ENCODE peak calls at places on chromosomes 7 and 10, in eight cellular contexts. L, R, C, U, W, B, I and G are unnamed samples.

GRCh38 chr10:79111846-79112614 is 43.3 kb downstream of the ZMIZ1 start:
- DNase-seq in L (no peak), R (no peak), C (no peak), U (no peak), W (no peak), B (no peak), I (no peak), G (no peak)

GRCh38 chr10:88536437-88536836 is 46.7 kb downstream of the RNLS start:
- DNase-seq in L (no peak), R (no peak), C (no peak), U (no peak), W (no peak), B (no peak), I (no peak), G (no peak)

GRCh38 chr10:122588381-122588780 is 27.8 kb downstream of the DMBT1 start:
- DNase-seq in L (no peak), R (no peak), C (no peak), U (no peak), W (no peak), B (no peak), I (no peak), G (no peak)

GRCh38 chr7:107742678-107743566 is 1.0 kb upstream of the CBLL1 start:
- DNase-seq in L (peak), R (no peak), C (peak), U (no peak), W (peak), B (no peak), I (no peak), G (no peak)

GRCh38 chr7:29138588-29138987 is 7.7 kb downstream of the CPVL start:
- DNase-seq in L (no peak), R (no peak), C (no peak), U (no peak), W (no peak), B (no peak), I (no peak), G (no peak)

GRCh38 chr7:152565731-152566130 is 110.2 kb downstream of the XRCC2 start:
- DNase-seq in L (no peak), R (no peak), C (no peak), U (no peak), W (no peak), B (no peak), I (no peak), G (no peak)

GRCh38 chr10:101840741-101841453 is 2.7 kb downstream of the KCNIP2 start:
- DNase-seq in L (peak), R (peak), C (peak), U (peak), W (peak), B (peak), I (no peak), G (peak)

GRCh38 chr7:166370-167060 is 25.9 kb upstream of the FAM20C start:
- DNase-seq in L (no peak), R (peak), C (no peak), U (no peak), W (no peak), B (no peak), I (no peak), G (no peak)

GRCh38 chr10:35400600-35401268 is 64.4 kb downstream of the CCNY start:
- DNase-seq in L (no peak), R (no peak), C (no peak), U (no peak), W (no peak), B (no peak), I (no peak), G (no peak)

GRCh38 chr10:9126728-9127127 is 1072.2 kb downstream of the GATA3 start:
- DNase-seq in L (no peak), R (no peak), C (no peak), U (no peak), W (no peak), B (no peak), I (no peak), G (no peak)

GRCh38 chr7:155972651-155973349 is 160.5 kb upstream of the SHH start:
- DNase-seq in L (no peak), R (no peak), C (no peak), U (no peak), W (peak), B (no peak), I (no peak), G (no peak)

GRCh38 chr10:88702848-88703597 is 3.0 kb upstream of the LIPK start:
- DNase-seq in L (no peak), R (peak), C (no peak), U (no peak), W (no peak), B (no peak), I (no peak), G (peak)

GRCh38 chr7:138849701-138850100 is 51.7 kb upstream of the ATP6V0A4 start:
- DNase-seq in L (no peak), R (no peak), C (no peak), U (no peak), W (no peak), B (no peak), I (no peak), G (no peak)

GRCh38 chr7:30237271-30237695 is 47.1 kb upstream of the ZNRF2 start:
- DNase-seq in L (no peak), R (no peak), C (no peak), U (no peak), W (no peak), B (no peak), I (no peak), G (no peak)

GRCh38 chr10:71996598-71997371 is 32.6 kb downstream of the CHST3 start:
- DNase-seq in L (no peak), R (no peak), C (no peak), U (no peak), W (no peak), B (no peak), I (no peak), G (no peak)

GRCh38 chr10:22058195-22058594 is 54.7 kb upstream of the DNAJC1 start:
- DNase-seq in L (no peak), R (no peak), C (no peak), U (no peak), W (no peak), B (no peak), I (no peak), G (no peak)

GRCh38 chr10:88108115-88108610 is 244.7 kb downstream of the PTEN start:
- DNase-seq in L (no peak), R (no peak), C (no peak), U (no peak), W (no peak), B (no peak), I (no peak), G (no peak)

GRCh38 chr10:71941318-71941717 is 22.9 kb upstream of the CHST3 start:
- DNase-seq in L (no peak), R (no peak), C (no peak), U (no peak), W (no peak), B (no peak), I (no peak), G (no peak)

GRCh38 chr10:43000021-43000411 is 76.9 kb upstream of the RET start:
- DNase-seq in L (no peak), R (no peak), C (no peak), U (no peak), W (no peak), B (no peak), I (no peak), G (no peak)

GRCh38 chr7:85234746-85235145 is 47.9 kb upstream of the SEMA3D start:
- DNase-seq in L (no peak), R (no peak), C (no peak), U (no peak), W (no peak), B (no peak), I (no peak), G (no peak)

GRCh38 chr7:68147621-68148238 is 1151.1 kb downstream of the TYW1 start:
- DNase-seq in L (no peak), R (no peak), C (no peak), U (no peak), W (no peak), B (no peak), I (no peak), G (no peak)

GRCh38 chr7:69934475-69934903 is 336.2 kb downstream of the AUTS2 start:
- DNase-seq in L (peak), R (no peak), C (peak), U (no peak), W (no peak), B (no peak), I (no peak), G (no peak)

GRCh38 chr7:88226886-88227516 is 7.2 kb upstream of the SRI start:
- DNase-seq in L (no peak), R (peak), C (no peak), U (peak), W (peak), B (peak), I (no peak), G (no peak)

GRCh38 chr10:130393342-130393741 is 257.2 kb downstream of the GLRX3 start:
- DNase-seq in L (no peak), R (no peak), C (no peak), U (no peak), W (no peak), B (no peak), I (no peak), G (no peak)

GRCh38 chr7:87999261-87999660 is 65.2 kb downstream of the ADAM22 start:
- DNase-seq in L (no peak), R (no peak), C (no peak), U (no peak), W (no peak), B (no peak), I (no peak), G (no peak)

GRCh38 chr7:36441344-36442022 is 51.8 kb downstream of the ANLN start:
- DNase-seq in L (no peak), R (no peak), C (no peak), U (no peak), W (no peak), B (no peak), I (no peak), G (no peak)

GRCh38 chr7:98869374-98870070 is at the start of gene TMEM130:
- DNase-seq in L (peak), R (peak), C (no peak), U (peak), W (peak), B (no peak), I (no peak), G (no peak)

GRCh38 chr7:98221611-98222532 is 10.6 kb downstream of the BHLHA15 start:
- DNase-seq in L (no peak), R (no peak), C (no peak), U (no peak), W (no peak), B (no peak), I (no peak), G (no peak)

GRCh38 chr7:48154792-48155413 is 16.4 kb upstream of the ABCA13 start:
- DNase-seq in L (no peak), R (peak), C (no peak), U (peak), W (peak), B (no peak), I (no peak), G (peak)